ENCODE peak calls at places on chromosomes 12 and 14, in seven cellular contexts. F is NCI-H69; T is AML-193; L is mucosa of gallbladder; K is bronchial epithelial cell; S is activated CD4-positive, CD25-positive, alpha-beta regulatory T cell; Z is fibroblast of the aortic adventitia. B is an unnamed sample.

GRCh38 chr12:49121047-49121696 is 10.0 kb downstream of the TUBA1B start:
- DNase-seq in T (no peak), S (no peak), F (peak; percentile 73), K (peak; percentile 50), Z (peak; percentile 79), L (peak; percentile 41), B (peak; percentile 41)

GRCh38 chr12:3202734-3203446 is 125.7 kb downstream of the TSPAN9 start:
- DNase-seq in L (no peak), T (no peak), Z (peak; percentile 40), K (peak; percentile 28), S (peak; percentile 20), F (peak; percentile 76), B (peak; percentile 61)

GRCh38 chr12:52082988-52083637 is 3.6 kb downstream of the SMIM41 start:
- DNase-seq in L (no peak), T (peak; percentile 44), K (no peak), Z (peak; percentile 71), S (peak; percentile 59), F (peak; percentile 76), B (peak; percentile 59)

GRCh38 chr14:100135073-100135472 is 24.4 kb downstream of the DEGS2 start:
- DNase-seq in K (no peak), F (no peak), Z (no peak), S (no peak), L (no peak), T (no peak), B (no peak)

GRCh38 chr14:67416810-67417209 is 4.8 kb upstream of the PLEK2 start:
- DNase-seq in T (no peak), L (no peak), Z (no peak), S (no peak), K (no peak), F (no peak), B (no peak)

GRCh38 chr12:12007001-12007712 is 63.6 kb upstream of the BCL2L14 start:
- DNase-seq in L (no peak), K (no peak), F (no peak), T (no peak), Z (no peak), S (peak; percentile 31), B (no peak)

GRCh38 chr12:27651201-27651600 is 45.0 kb upstream of the REP15 start:
- DNase-seq in S (no peak), K (peak; percentile 41), T (no peak), Z (peak; percentile 25), L (no peak), F (no peak), B (no peak)

GRCh38 chr14:94334837-94335236 is 11.7 kb upstream of the SERPINA6 start:
- DNase-seq in S (no peak), F (peak; percentile 82), Z (no peak), T (no peak), L (no peak), K (peak; percentile 97), B (no peak)

GRCh38 chr12:58794859-58795258 is 125.4 kb downstream of the LRIG3 start:
- DNase-seq in Z (no peak), F (no peak), S (no peak), T (no peak), L (no peak), K (no peak), B (no peak)

GRCh38 chr12:6548556-6549378 is 7.1 kb downstream of the IFFO1 start:
- DNase-seq in T (no peak), K (peak; percentile 67), F (no peak), S (no peak), L (no peak), Z (peak; percentile 89), B (no peak)

GRCh38 chr12:104994301-104994700 is 8.2 kb downstream of the NOPCHAP1 start:
- DNase-seq in L (no peak), Z (no peak), T (no peak), S (no peak), K (no peak), F (no peak), B (no peak)

GRCh38 chr12:53328043-53328435 is 6.6 kb upstream of the AAAS start:
- DNase-seq in Z (no peak), K (no peak), L (no peak), F (no peak), S (no peak), T (no peak), B (no peak)

GRCh38 chr14:22752422-22752821 is 14.1 kb upstream of the OXA1L start:
- DNase-seq in L (no peak), S (no peak), F (no peak), Z (no peak), K (no peak), T (no peak), B (no peak)

GRCh38 chr12:9776795-9777194 is 16.1 kb upstream of the CD69 start:
- DNase-seq in K (no peak), F (no peak), Z (no peak), T (no peak), L (no peak), S (no peak), B (no peak)

GRCh38 chr12:94815958-94816357 is 165.6 kb upstream of the TMCC3 start:
- DNase-seq in T (no peak), L (no peak), F (no peak), Z (no peak), K (no peak), S (no peak), B (no peak)

GRCh38 chr12:68317047-68317667 is 15.0 kb downstream of the MDM1 start:
- DNase-seq in S (peak; percentile 10), T (peak; percentile 67), F (peak; percentile 57), L (peak; percentile 24), Z (peak; percentile 84), K (peak; percentile 54), B (peak; percentile 35)

GRCh38 chr12:94218244-94218643 is 69.9 kb downstream of the PLXNC1 start:
- DNase-seq in Z (no peak), F (no peak), T (no peak), K (no peak), L (no peak), S (no peak), B (no peak)

GRCh38 chr14:59537476-59537875 is 39.1 kb downstream of the CCDC175 start:
- DNase-seq in Z (no peak), S (no peak), K (no peak), F (no peak), T (no peak), L (no peak), B (no peak)

GRCh38 chr12:121748571-121749265 is 36.2 kb downstream of the TMEM120B start:
- DNase-seq in S (no peak), L (peak; percentile 40), K (peak; percentile 52), F (peak; percentile 27), Z (peak; percentile 80), T (no peak), B (peak; percentile 50)

GRCh38 chr14:100755649-100756048 is 29.0 kb downstream of the DLK1 start:
- DNase-seq in T (no peak), K (peak; percentile 90), S (no peak), Z (no peak), L (no peak), F (peak; percentile 17), B (no peak)

GRCh38 chr12:95506707-95507523 is 33.0 kb downstream of the METAP2 start:
- DNase-seq in F (no peak), T (no peak), L (no peak), S (no peak), K (no peak), Z (peak; percentile 23), B (no peak)

GRCh38 chr12:88960213-88960878 is 380.1 kb upstream of the KITLG start:
- DNase-seq in T (no peak), Z (peak; percentile 64), S (no peak), L (no peak), K (peak; percentile 47), F (peak; percentile 31), B (no peak)

GRCh38 chr12:127260531-127260930 is 1006.4 kb upstream of the TMEM132C start:
- DNase-seq in Z (no peak), L (no peak), S (no peak), T (no peak), F (no peak), K (peak; percentile 32), B (no peak)

GRCh38 chr12:69101505-69101904 is 137.9 kb upstream of the CPSF6 start:
- DNase-seq in F (peak; percentile 77), Z (peak; percentile 49), T (no peak), L (peak; percentile 21), K (no peak), S (no peak), B (no peak)